ENCODE peak calls at places on chromosomes 13 and 19, in eight cellular contexts. N, H, L, W, Y, E, A and T are unnamed samples.

GRCh38 chr13:26998265-26998664 is 173.3 kb downstream of the USP12 start:
- DNase-seq in Y (no peak), N (no peak), E (no peak), H (no peak), W (no peak), A (no peak), L (no peak), T (no peak)

GRCh38 chr13:36945078-36945477 is 25.0 kb upstream of the SMAD9 start:
- DNase-seq in H (no peak), N (no peak), L (no peak), Y (no peak), A (no peak), E (no peak), W (no peak), T (no peak)

GRCh38 chr19:16463341-16463990 is 8.3 kb downstream of the EPS15L1 start:
- DNase-seq in E (no peak), L (no peak), H (no peak), A (no peak), N (no peak), Y (no peak), W (no peak), T (no peak)

GRCh38 chr13:56718791-56719190 is 421.9 kb upstream of the PRR20A start:
- DNase-seq in H (no peak), W (no peak), A (no peak), Y (no peak), E (no peak), N (no peak), L (no peak), T (no peak)

GRCh38 chr13:42852102-42852501 is 70.7 kb downstream of the FAM216B start:
- DNase-seq in L (no peak), A (no peak), N (no peak), Y (no peak), H (no peak), W (no peak), E (no peak), T (no peak)

GRCh38 chr19:33251526-33252090 is 26.0 kb upstream of the SLC7A10 start:
- DNase-seq in Y (no peak), E (no peak), A (no peak), H (no peak), W (no peak), L (no peak), N (no peak), T (no peak)

GRCh38 chr19:18304496-18305312 is 18.2 kb downstream of the LSM4 start:
- DNase-seq in A (no peak), W (peak), Y (peak), E (peak), H (peak), L (peak), N (peak), T (peak)

GRCh38 chr19:35042056-35042730 is 672 bp downstream of the HPN start:
- DNase-seq in W (no peak), N (no peak), E (no peak), Y (no peak), A (no peak), L (no peak), H (no peak), T (no peak)

GRCh38 chr13:32823597-32823996 is 192.6 kb upstream of the KL start:
- DNase-seq in N (no peak), L (no peak), Y (no peak), E (no peak), A (no peak), H (no peak), W (no peak), T (no peak)

GRCh38 chr13:104571161-104571889 is 1505.1 kb upstream of the SLC10A2 start:
- DNase-seq in Y (peak), L (peak), H (no peak), E (no peak), N (peak), A (peak), W (no peak), T (peak)

GRCh38 chr19:13014101-13014920 is 19.0 kb downstream of the NFIX start:
- DNase-seq in H (no peak), E (no peak), N (no peak), Y (no peak), L (no peak), W (no peak), A (no peak), T (peak)

GRCh38 chr19:17101686-17102628 is 26.4 kb downstream of the MYO9B start:
- DNase-seq in A (no peak), H (no peak), E (no peak), W (no peak), L (no peak), N (no peak), Y (no peak), T (no peak)

GRCh38 chr19:48396010-48396870 is 2.8 kb downstream of the GRIN2D start:
- DNase-seq in A (no peak), H (no peak), E (no peak), Y (no peak), L (no peak), W (no peak), N (no peak), T (peak)

GRCh38 chr19:38875656-38876345 is 2.3 kb downstream of the RINL start:
- DNase-seq in A (no peak), H (no peak), Y (no peak), L (no peak), W (no peak), E (no peak), N (no peak), T (no peak)

GRCh38 chr19:47247308-47247990 is 8.9 kb upstream of the CCDC9 start:
- DNase-seq in H (peak), L (peak), E (peak), Y (peak), A (peak), N (peak), W (peak), T (peak)

GRCh38 chr13:43785681-43786471 is 896 bp downstream of the ENOX1 start:
- DNase-seq in L (peak), E (no peak), Y (peak), W (no peak), N (peak), A (no peak), H (peak), T (peak)

GRCh38 chr13:113493315-113493951 is 2.9 kb upstream of the DCUN1D2 start:
- DNase-seq in H (no peak), Y (no peak), N (no peak), L (no peak), W (no peak), A (peak), E (no peak), T (no peak)

GRCh38 chr19:47609885-47610545 is 1.1 kb downstream of the BICRA start:
- DNase-seq in E (peak), A (no peak), L (no peak), Y (peak), N (peak), H (peak), W (peak), T (peak)

GRCh38 chr13:25046985-25047660 is 48.8 kb upstream of the PABPC3 start:
- DNase-seq in H (no peak), L (peak), N (peak), A (no peak), W (no peak), Y (no peak), E (no peak), T (peak)

GRCh38 chr19:49492573-49493411 is 3.4 kb upstream of the RPS11 start:
- DNase-seq in H (no peak), E (no peak), W (no peak), N (no peak), Y (no peak), L (no peak), A (no peak), T (no peak)